ENCODE peak calls at places on chromosomes 13 and 19, in eight cellular contexts. One of them, this sample, is unnamed.

GRCh38 chr19:18317998-18318800 is 4.7 kb downstream of the LSM4 start:
- DNase-seq in ascending aorta: no peak
- DNase-seq in mammary epithelial cell: no peak
- DNase-seq in astrocyte: no peak
- DNase-seq in CD4-positive, alpha-beta memory T cell: peak; percentile 47
- DNase-seq in heart right ventricle: no peak
- DNase-seq in heart left ventricle: peak; percentile 59
- DNase-seq in pancreas: no peak
- DNase-seq in this sample: no peak

GRCh38 chr13:110396913-110397379 is 89.9 kb downstream of the COL4A2 start:
- DNase-seq in astrocyte: peak; percentile 100
- DNase-seq in mammary epithelial cell: peak; percentile 97
- DNase-seq in pancreas: peak; percentile 55
- DNase-seq in CD4-positive, alpha-beta memory T cell: no peak
- DNase-seq in ascending aorta: peak; percentile 93
- DNase-seq in heart left ventricle: peak; percentile 84
- DNase-seq in heart right ventricle: peak; percentile 83
- DNase-seq in this sample: no peak

GRCh38 chr13:49546559-49546958 is 38.8 kb downstream of the RCBTB1 start:
- DNase-seq in heart right ventricle: no peak
- DNase-seq in pancreas: no peak
- DNase-seq in heart left ventricle: no peak
- DNase-seq in CD4-positive, alpha-beta memory T cell: no peak
- DNase-seq in mammary epithelial cell: no peak
- DNase-seq in ascending aorta: no peak
- DNase-seq in astrocyte: no peak
- DNase-seq in this sample: no peak

GRCh38 chr13:62293081-62293480 is 877.4 kb upstream of the PCDH20 start:
- DNase-seq in heart right ventricle: no peak
- DNase-seq in heart left ventricle: no peak
- DNase-seq in ascending aorta: no peak
- DNase-seq in pancreas: no peak
- DNase-seq in CD4-positive, alpha-beta memory T cell: no peak
- DNase-seq in mammary epithelial cell: no peak
- DNase-seq in astrocyte: no peak
- DNase-seq in this sample: peak; percentile 3

GRCh38 chr13:114077938-114078335 is 54.5 kb downstream of the RASA3 start:
- DNase-seq in mammary epithelial cell: no peak
- DNase-seq in CD4-positive, alpha-beta memory T cell: no peak
- DNase-seq in heart right ventricle: no peak
- DNase-seq in ascending aorta: no peak
- DNase-seq in astrocyte: peak; percentile 79
- DNase-seq in heart left ventricle: no peak
- DNase-seq in pancreas: no peak
- DNase-seq in this sample: no peak

GRCh38 chr19:18419195-18419698 is at the start of gene SSBP4:
- DNase-seq in pancreas: peak; percentile 84
- DNase-seq in heart left ventricle: peak; percentile 81
- DNase-seq in ascending aorta: no peak
- DNase-seq in mammary epithelial cell: peak; percentile 68
- DNase-seq in astrocyte: peak; percentile 44
- DNase-seq in CD4-positive, alpha-beta memory T cell: peak; percentile 76
- DNase-seq in heart right ventricle: peak; percentile 69
- DNase-seq in this sample: peak; percentile 71

GRCh38 chr19:31127132-31127967 is 221.9 kb downstream of the TSHZ3 start:
- DNase-seq in ascending aorta: no peak
- DNase-seq in heart right ventricle: no peak
- DNase-seq in pancreas: no peak
- DNase-seq in mammary epithelial cell: peak; percentile 23
- DNase-seq in CD4-positive, alpha-beta memory T cell: no peak
- DNase-seq in astrocyte: peak; percentile 97
- DNase-seq in heart left ventricle: no peak
- DNase-seq in this sample: peak; percentile 73

GRCh38 chr19:3117746-3118145 is 18.1 kb upstream of the GNA15 start:
- DNase-seq in astrocyte: no peak
- DNase-seq in heart right ventricle: no peak
- DNase-seq in ascending aorta: no peak
- DNase-seq in heart left ventricle: no peak
- DNase-seq in CD4-positive, alpha-beta memory T cell: no peak
- DNase-seq in pancreas: no peak
- DNase-seq in mammary epithelial cell: no peak
- DNase-seq in this sample: no peak

GRCh38 chr13:55219538-55219937 is 1921.2 kb upstream of the PRR20A start:
- DNase-seq in mammary epithelial cell: no peak
- DNase-seq in ascending aorta: no peak
- DNase-seq in pancreas: no peak
- DNase-seq in heart left ventricle: no peak
- DNase-seq in CD4-positive, alpha-beta memory T cell: no peak
- DNase-seq in astrocyte: no peak
- DNase-seq in heart right ventricle: no peak
- DNase-seq in this sample: no peak

DNA sequence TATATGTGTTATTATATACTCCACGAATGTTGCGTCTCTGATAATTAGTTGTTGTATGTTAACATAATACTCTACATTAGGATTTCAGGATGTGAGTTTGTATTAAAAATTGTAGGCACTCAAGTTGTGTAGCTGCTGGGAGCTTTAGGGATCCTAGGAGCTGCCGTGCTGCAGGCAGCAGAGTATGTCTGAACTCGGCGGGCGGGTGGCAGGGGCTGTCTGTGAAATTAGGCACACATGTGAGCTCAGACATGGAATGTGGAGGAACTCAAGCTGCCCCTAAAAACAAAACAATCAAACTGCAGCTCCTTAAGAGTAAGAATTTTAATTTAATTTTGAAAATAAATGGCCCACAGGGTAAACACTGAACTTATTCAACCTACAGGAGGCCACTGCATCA is 22.6 kb downstream of the SERTM1 start:
- DNase-seq in heart left ventricle: no peak
- DNase-seq in pancreas: no peak
- DNase-seq in ascending aorta: no peak
- DNase-seq in CD4-positive, alpha-beta memory T cell: no peak
- DNase-seq in astrocyte: no peak
- DNase-seq in mammary epithelial cell: no peak
- DNase-seq in heart right ventricle: no peak
- DNase-seq in this sample: no peak
- H3K27me3 ChIP-seq in heart left ventricle: no peaks in the 10 kb centered on the region
- H3K27me3 ChIP-seq in pancreas: no peaks in the 10 kb centered on the region
- H3K27me3 ChIP-seq in ascending aorta: no peaks in the 10 kb centered on the region
- H3K27me3 ChIP-seq in CD4-positive, alpha-beta memory T cell: no peaks in the 10 kb centered on the region
- H3K27me3 ChIP-seq in astrocyte: peaks cover 4% of the 10 kb centered on the region
- H3K27me3 ChIP-seq in mammary epithelial cell: peaks cover 1% of the 10 kb centered on the region
- H3K27me3 ChIP-seq in heart right ventricle: peaks cover 11% of the 10 kb centered on the region
- H3K27me3 ChIP-seq in this sample: no peaks in the 10 kb centered on the region

GRCh38 chr19:46471116-46471733 is at the start of gene PNMA8A:
- DNase-seq in heart left ventricle: peak; percentile 74
- DNase-seq in CD4-positive, alpha-beta memory T cell: no peak
- DNase-seq in mammary epithelial cell: no peak
- DNase-seq in ascending aorta: peak; percentile 55
- DNase-seq in heart right ventricle: peak; percentile 65
- DNase-seq in pancreas: peak; percentile 68
- DNase-seq in astrocyte: peak; percentile 71
- DNase-seq in this sample: peak; percentile 84

GRCh38 chr19:46472592-46472991 is 1.2 kb upstream of the PNMA8A start:
- DNase-seq in pancreas: no peak
- DNase-seq in heart right ventricle: no peak
- DNase-seq in ascending aorta: no peak
- DNase-seq in CD4-positive, alpha-beta memory T cell: no peak
- DNase-seq in heart left ventricle: no peak
- DNase-seq in mammary epithelial cell: no peak
- DNase-seq in astrocyte: no peak
- DNase-seq in this sample: no peak

GRCh38 chr19:46470376-46470775 is 987 bp downstream of the PNMA8A start:
- DNase-seq in ascending aorta: no peak
- DNase-seq in pancreas: no peak
- DNase-seq in heart right ventricle: no peak
- DNase-seq in mammary epithelial cell: no peak
- DNase-seq in astrocyte: no peak
- DNase-seq in CD4-positive, alpha-beta memory T cell: no peak
- DNase-seq in heart left ventricle: no peak
- DNase-seq in this sample: no peak

GRCh38 chr19:46474211-46474610 is 2.8 kb upstream of the PNMA8A start:
- DNase-seq in mammary epithelial cell: peak; percentile 96
- DNase-seq in ascending aorta: no peak
- DNase-seq in CD4-positive, alpha-beta memory T cell: no peak
- DNase-seq in astrocyte: no peak
- DNase-seq in heart left ventricle: no peak
- DNase-seq in heart right ventricle: no peak
- DNase-seq in pancreas: no peak
- DNase-seq in this sample: no peak

DNA sequence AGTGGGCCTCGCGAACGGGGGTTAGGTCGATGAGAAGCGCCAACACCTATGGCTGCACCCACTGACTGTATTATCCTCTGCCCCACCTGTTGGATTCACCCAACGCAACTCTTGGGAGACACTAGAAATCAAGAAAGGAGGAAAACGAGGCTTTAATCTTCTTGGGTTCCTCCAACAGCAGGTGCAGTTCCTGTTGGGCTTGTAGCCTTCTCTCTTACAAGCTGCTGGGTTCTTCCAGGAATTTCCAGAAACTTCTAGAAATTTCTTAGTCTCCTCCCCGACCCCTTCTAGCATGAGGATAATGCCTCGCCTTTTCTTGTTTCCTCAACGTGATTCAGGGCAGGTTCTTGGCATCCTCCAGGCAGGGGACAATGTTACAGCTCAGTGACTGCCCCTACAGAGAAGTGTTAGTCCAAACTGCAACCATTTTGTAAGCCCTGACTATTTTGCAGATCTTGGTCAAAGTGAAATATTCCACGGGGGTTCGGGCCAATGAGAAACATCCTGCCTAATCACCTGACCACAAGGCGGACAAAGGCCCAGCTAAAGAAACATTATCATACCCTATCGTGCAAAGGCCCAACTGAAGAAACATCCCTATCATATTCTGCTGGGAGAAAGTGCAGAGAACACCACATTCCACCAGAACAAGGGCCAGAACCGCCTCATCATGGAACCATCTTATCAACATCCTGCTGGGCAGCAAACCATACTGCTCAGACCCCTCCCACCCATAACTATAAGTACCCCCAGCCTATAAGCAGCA is 598 bp upstream of the PNMA8A start:
- DNase-seq in astrocyte: no peak
- DNase-seq in mammary epithelial cell: no peak
- DNase-seq in ascending aorta: no peak
- DNase-seq in pancreas: no peak
- DNase-seq in CD4-positive, alpha-beta memory T cell: no peak
- DNase-seq in heart left ventricle: no peak
- DNase-seq in heart right ventricle: no peak
- DNase-seq in this sample: no peak
- H3K4me3 ChIP-seq in astrocyte: peak overlapping the region; percentile 55
- H3K4me3 ChIP-seq in mammary epithelial cell: no peak overlapping the region
- H3K4me3 ChIP-seq in ascending aorta: peak overlapping the region; percentile 56
- H3K4me3 ChIP-seq in pancreas: peak overlapping the region; percentile 59
- H3K4me3 ChIP-seq in CD4-positive, alpha-beta memory T cell: no peak overlapping the region
- H3K4me3 ChIP-seq in heart left ventricle: peak overlapping the region; percentile 56
- H3K4me3 ChIP-seq in heart right ventricle: peak overlapping the region; percentile 55
- H3K4me3 ChIP-seq in this sample: peak overlapping the region; percentile 87

GRCh38 chr13:108194435-108194936 is 20.9 kb downstream of the LIG4 start:
- DNase-seq in astrocyte: no peak
- DNase-seq in ascending aorta: no peak
- DNase-seq in pancreas: no peak
- DNase-seq in CD4-positive, alpha-beta memory T cell: no peak
- DNase-seq in mammary epithelial cell: no peak
- DNase-seq in heart left ventricle: no peak
- DNase-seq in heart right ventricle: no peak
- DNase-seq in this sample: no peak
- H3K27ac ChIP-seq in astrocyte: no peak overlapping the region
- H3K27ac ChIP-seq in ascending aorta: no peak overlapping the region
- H3K27ac ChIP-seq in pancreas: no peak overlapping the region
- H3K27ac ChIP-seq in CD4-positive, alpha-beta memory T cell: no peak overlapping the region
- H3K27ac ChIP-seq in mammary epithelial cell: peak overlapping the region; percentile 33
- H3K27ac ChIP-seq in heart left ventricle: no peak overlapping the region
- H3K27ac ChIP-seq in heart right ventricle: no peak overlapping the region
- H3K27ac ChIP-seq in this sample: no peak overlapping the region

GRCh38 chr19:1783354-1783753 is 28.7 kb downstream of the ATP8B3 start:
- DNase-seq in heart right ventricle: no peak
- DNase-seq in astrocyte: no peak
- DNase-seq in pancreas: no peak
- DNase-seq in CD4-positive, alpha-beta memory T cell: no peak
- DNase-seq in ascending aorta: no peak
- DNase-seq in mammary epithelial cell: no peak
- DNase-seq in heart left ventricle: no peak
- DNase-seq in this sample: no peak
- H3K27me3 ChIP-seq in heart right ventricle: peaks cover 90% of the 10 kb centered on the region
- H3K27me3 ChIP-seq in astrocyte: peaks cover 26% of the 10 kb centered on the region
- H3K27me3 ChIP-seq in pancreas: peaks cover 12% of the 10 kb centered on the region
- H3K27me3 ChIP-seq in CD4-positive, alpha-beta memory T cell: peaks cover 13% of the 10 kb centered on the region
- H3K27me3 ChIP-seq in ascending aorta: no peaks in the 10 kb centered on the region
- H3K27me3 ChIP-seq in mammary epithelial cell: no peaks in the 10 kb centered on the region
- H3K27me3 ChIP-seq in heart left ventricle: peaks cover 37% of the 10 kb centered on the region
- H3K27me3 ChIP-seq in this sample: peaks cover 7% of the 10 kb centered on the region

GRCh38 chr13:93771229-93771628 is 544.6 kb downstream of the GPC6 start:
- DNase-seq in pancreas: no peak
- DNase-seq in astrocyte: no peak
- DNase-seq in ascending aorta: no peak
- DNase-seq in heart left ventricle: no peak
- DNase-seq in CD4-positive, alpha-beta memory T cell: no peak
- DNase-seq in mammary epithelial cell: no peak
- DNase-seq in heart right ventricle: no peak
- DNase-seq in this sample: no peak
- H3K4me3 ChIP-seq in pancreas: no peak overlapping the region
- H3K4me3 ChIP-seq in astrocyte: no peak overlapping the region
- H3K4me3 ChIP-seq in ascending aorta: no peak overlapping the region
- H3K4me3 ChIP-seq in heart left ventricle: no peak overlapping the region
- H3K4me3 ChIP-seq in CD4-positive, alpha-beta memory T cell: no peak overlapping the region
- H3K4me3 ChIP-seq in mammary epithelial cell: no peak overlapping the region
- H3K4me3 ChIP-seq in heart right ventricle: no peak overlapping the region
- H3K4me3 ChIP-seq in this sample: no peak overlapping the region

GRCh38 chr19:16394111-16394510 is 69.5 kb downstream of the KLF2 start:
- DNase-seq in heart left ventricle: no peak
- DNase-seq in ascending aorta: no peak
- DNase-seq in astrocyte: no peak
- DNase-seq in CD4-positive, alpha-beta memory T cell: no peak
- DNase-seq in mammary epithelial cell: no peak
- DNase-seq in heart right ventricle: no peak
- DNase-seq in pancreas: no peak
- DNase-seq in this sample: no peak
- H3K27ac ChIP-seq in heart left ventricle: no peak overlapping the region
- H3K27ac ChIP-seq in ascending aorta: no peak overlapping the region
- H3K27ac ChIP-seq in astrocyte: no peak overlapping the region
- H3K27ac ChIP-seq in CD4-positive, alpha-beta memory T cell: no peak overlapping the region
- H3K27ac ChIP-seq in mammary epithelial cell: no peak overlapping the region
- H3K27ac ChIP-seq in heart right ventricle: no peak overlapping the region
- H3K27ac ChIP-seq in pancreas: no peak overlapping the region
- H3K27ac ChIP-seq in this sample: no peak overlapping the region

DNA sequence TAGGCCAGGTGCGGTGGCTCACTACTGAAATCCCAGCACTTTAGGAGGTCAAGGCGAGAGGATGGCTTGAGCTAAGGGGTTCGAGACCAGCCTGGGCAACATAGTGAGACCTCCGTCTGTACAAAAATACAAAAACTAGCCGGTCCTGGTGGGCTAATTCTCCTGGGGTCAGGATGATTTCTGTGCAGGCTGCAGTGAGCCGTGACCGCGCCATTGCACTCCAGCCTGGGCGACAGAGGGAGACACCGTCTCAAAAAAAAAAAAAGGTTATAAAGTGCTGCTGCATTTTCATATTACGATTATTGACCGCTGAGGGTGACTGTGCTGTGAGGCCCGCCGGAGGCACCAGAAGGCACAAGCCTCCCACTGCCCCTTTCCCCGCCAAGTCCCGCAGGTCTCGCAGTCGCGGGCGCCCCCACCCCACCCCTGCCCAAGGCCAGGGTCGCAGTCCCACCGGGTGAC is 477 bp upstream of the PLEKHF1 start:
- DNase-seq in mammary epithelial cell: no peak
- DNase-seq in CD4-positive, alpha-beta memory T cell: no peak
- DNase-seq in heart left ventricle: no peak
- DNase-seq in astrocyte: no peak
- DNase-seq in ascending aorta: no peak
- DNase-seq in pancreas: no peak
- DNase-seq in heart right ventricle: no peak
- DNase-seq in this sample: no peak
- H3K27me3 ChIP-seq in mammary epithelial cell: no peaks in the 10 kb centered on the region
- H3K27me3 ChIP-seq in CD4-positive, alpha-beta memory T cell: no peaks in the 10 kb centered on the region
- H3K27me3 ChIP-seq in heart left ventricle: no peaks in the 10 kb centered on the region
- H3K27me3 ChIP-seq in astrocyte: no peaks in the 10 kb centered on the region
- H3K27me3 ChIP-seq in ascending aorta: no peaks in the 10 kb centered on the region
- H3K27me3 ChIP-seq in pancreas: no peaks in the 10 kb centered on the region
- H3K27me3 ChIP-seq in heart right ventricle: no peaks in the 10 kb centered on the region
- H3K27me3 ChIP-seq in this sample: no peaks in the 10 kb centered on the region